ENCODE peak calls at places on chromosome 5, in six cellular contexts. One of them, this sample, is unnamed.
A peak's percentile ranks its signal among the peaks of the same experiment; 100 is the strongest.

GRCh38 chr5:59130441-59130840 is 547.6 kb downstream of the RAB3C start:
- DNase-seq in DND-41: no peak
- DNase-seq in MM.1S: no peak
- DNase-seq in IMR-90: peak; percentile 77
- DNase-seq in fibroblast of lung: peak; percentile 89
- DNase-seq in mammary epithelial cell: peak; percentile 56
- DNase-seq in this sample: no peak

GRCh38 chr5:127999909-128000308 is 83.7 kb upstream of the SLC12A2 start:
- DNase-seq in MM.1S: no peak
- DNase-seq in fibroblast of lung: no peak
- DNase-seq in DND-41: no peak
- DNase-seq in IMR-90: no peak
- DNase-seq in mammary epithelial cell: no peak
- DNase-seq in this sample: no peak

GRCh38 chr5:156388233-156388632 is 61.3 kb downstream of the SGCD start:
- DNase-seq in IMR-90: no peak
- DNase-seq in fibroblast of lung: no peak
- DNase-seq in DND-41: no peak
- DNase-seq in mammary epithelial cell: no peak
- DNase-seq in MM.1S: no peak
- DNase-seq in this sample: no peak

GRCh38 chr5:67454957-67455561 is 258.5 kb upstream of the CD180 start:
- DNase-seq in MM.1S: no peak
- DNase-seq in mammary epithelial cell: no peak
- DNase-seq in DND-41: no peak
- DNase-seq in fibroblast of lung: no peak
- DNase-seq in IMR-90: no peak
- DNase-seq in this sample: no peak

GRCh38 chr5:1652873-1653707 is 129.3 kb upstream of the LPCAT1 start:
- DNase-seq in DND-41: peak; percentile 72
- DNase-seq in mammary epithelial cell: peak; percentile 6
- DNase-seq in IMR-90: no peak
- DNase-seq in fibroblast of lung: no peak
- DNase-seq in MM.1S: peak; percentile 50
- DNase-seq in this sample: peak; percentile 57

GRCh38 chr5:65364907-65365306 is 116.8 kb downstream of the ADAMTS6 start:
- DNase-seq in DND-41: no peak
- DNase-seq in fibroblast of lung: peak; percentile 44
- DNase-seq in MM.1S: no peak
- DNase-seq in IMR-90: peak; percentile 36
- DNase-seq in mammary epithelial cell: no peak
- DNase-seq in this sample: no peak

GRCh38 chr5:149766460-149767277 is 36.6 kb downstream of the PPARGC1B start:
- DNase-seq in mammary epithelial cell: no peak
- DNase-seq in IMR-90: no peak
- DNase-seq in MM.1S: no peak
- DNase-seq in DND-41: no peak
- DNase-seq in fibroblast of lung: no peak
- DNase-seq in this sample: no peak

GRCh38 chr5:170597109-170597741 is 93.4 kb downstream of the KCNIP1 start:
- DNase-seq in IMR-90: peak; percentile 73
- DNase-seq in mammary epithelial cell: peak; percentile 95
- DNase-seq in fibroblast of lung: peak; percentile 36
- DNase-seq in MM.1S: no peak
- DNase-seq in DND-41: no peak
- DNase-seq in this sample: no peak

GRCh38 chr5:141186897-141187512 is at the start of gene PCDHB9:
- DNase-seq in DND-41: peak; percentile 43
- DNase-seq in IMR-90: peak; percentile 8
- DNase-seq in MM.1S: peak; percentile 69
- DNase-seq in mammary epithelial cell: peak; percentile 17
- DNase-seq in fibroblast of lung: peak; percentile 6
- DNase-seq in this sample: peak; percentile 79

DNA sequence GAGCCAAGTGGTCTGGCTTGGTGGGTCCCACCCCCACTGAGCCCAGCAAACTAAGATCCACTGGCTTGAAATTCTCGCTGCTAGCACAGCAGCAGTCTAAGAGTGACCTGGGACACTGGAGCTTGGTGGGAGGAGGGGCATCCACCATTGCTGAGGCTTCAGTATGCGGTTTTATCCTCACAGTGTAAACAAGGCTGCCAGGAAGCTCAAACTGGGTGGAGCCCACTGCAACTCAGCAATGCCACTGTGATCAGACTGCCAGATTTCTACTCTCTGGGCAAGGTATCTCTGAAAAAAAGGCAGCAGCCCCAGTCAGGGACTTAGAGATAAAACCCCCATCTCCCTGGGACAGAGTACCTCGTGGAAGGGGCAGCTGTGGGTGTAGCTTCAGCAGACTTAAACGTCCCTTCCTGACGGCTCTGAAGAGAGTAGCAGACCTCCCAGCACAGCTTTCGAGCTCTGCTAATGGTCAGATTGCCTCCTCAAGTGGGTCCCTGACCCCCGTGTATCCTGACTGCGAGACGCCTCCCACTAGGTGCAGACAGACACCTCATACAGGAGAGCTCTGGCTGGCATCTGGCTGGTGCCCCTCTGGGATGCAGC is 18.2 kb upstream of the STK32A start:
- DNase-seq in fibroblast of lung: peak; percentile 16
- DNase-seq in MM.1S: peak; percentile 74
- DNase-seq in IMR-90: no peak
- DNase-seq in DND-41: no peak
- DNase-seq in mammary epithelial cell: no peak
- DNase-seq in this sample: peak; percentile 82
- H3K9ac ChIP-seq in fibroblast of lung: no peak overlapping the region
- H3K9ac ChIP-seq in MM.1S: no peak overlapping the region
- H3K9ac ChIP-seq in IMR-90: no peak overlapping the region
- H3K9ac ChIP-seq in DND-41: no peak overlapping the region
- H3K9ac ChIP-seq in mammary epithelial cell: no peak overlapping the region
- H3K9ac ChIP-seq in this sample: no peak overlapping the region

DNA sequence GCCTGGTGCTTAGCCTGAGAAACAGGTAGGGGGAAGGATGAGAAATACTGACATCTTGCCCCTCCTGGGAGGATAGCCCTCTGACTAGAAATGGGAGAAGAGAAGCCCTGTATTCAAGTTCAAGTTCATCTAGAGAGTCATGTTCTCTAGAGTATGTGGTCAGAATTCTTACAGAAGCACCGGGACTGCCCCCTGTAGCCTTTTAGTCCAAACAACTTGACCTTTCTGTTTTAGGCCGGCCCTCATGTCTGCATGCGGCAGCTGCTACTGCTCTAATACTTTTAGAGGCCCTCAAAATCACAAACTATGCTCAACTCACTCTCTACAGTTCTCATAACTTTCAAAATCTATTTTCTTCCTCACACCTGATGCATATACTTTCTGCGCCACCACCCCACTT is 47.7 kb downstream of the PHAX start:
- DNase-seq in fibroblast of lung: no peak
- DNase-seq in mammary epithelial cell: no peak
- DNase-seq in DND-41: no peak
- DNase-seq in MM.1S: no peak
- DNase-seq in IMR-90: no peak
- DNase-seq in this sample: no peak
- H3K4me3 ChIP-seq in fibroblast of lung: no peak overlapping the region
- H3K4me3 ChIP-seq in mammary epithelial cell: no peak overlapping the region
- H3K4me3 ChIP-seq in DND-41: no peak overlapping the region
- H3K4me3 ChIP-seq in MM.1S: no peak overlapping the region
- H3K4me3 ChIP-seq in IMR-90: no peak overlapping the region
- H3K4me3 ChIP-seq in this sample: no peak overlapping the region

GRCh38 chr5:55236800-55237199 is 3.4 kb upstream of the CCNO start:
- DNase-seq in IMR-90: no peak
- DNase-seq in DND-41: no peak
- DNase-seq in MM.1S: no peak
- DNase-seq in fibroblast of lung: no peak
- DNase-seq in mammary epithelial cell: no peak
- DNase-seq in this sample: no peak

GRCh38 chr5:55232985-55233928 is at the start of gene CCNO:
- DNase-seq in mammary epithelial cell: peak; percentile 90
- DNase-seq in fibroblast of lung: peak; percentile 52
- DNase-seq in DND-41: peak; percentile 53
- DNase-seq in IMR-90: peak; percentile 66
- DNase-seq in MM.1S: peak; percentile 94
- DNase-seq in this sample: peak; percentile 94

GRCh38 chr5:55232194-55232984 is 1.0 kb downstream of the CCNO start:
- DNase-seq in MM.1S: no peak
- DNase-seq in mammary epithelial cell: peak; percentile 77
- DNase-seq in DND-41: no peak
- DNase-seq in fibroblast of lung: no peak
- DNase-seq in IMR-90: no peak
- DNase-seq in this sample: peak; percentile 84

GRCh38 chr5:55231476-55232193 is 1.8 kb downstream of the CCNO start:
- DNase-seq in MM.1S: no peak
- DNase-seq in mammary epithelial cell: no peak
- DNase-seq in fibroblast of lung: peak; percentile 45
- DNase-seq in IMR-90: no peak
- DNase-seq in DND-41: no peak
- DNase-seq in this sample: peak; percentile 71

GRCh38 chr5:55234171-55234700 is 828 bp upstream of the CCNO start:
- DNase-seq in fibroblast of lung: no peak
- DNase-seq in MM.1S: peak; percentile 42
- DNase-seq in IMR-90: peak; percentile 19
- DNase-seq in DND-41: no peak
- DNase-seq in mammary epithelial cell: peak; percentile 47
- DNase-seq in this sample: peak; percentile 71
- H3K9ac ChIP-seq in fibroblast of lung: no peak overlapping the region
- H3K9ac ChIP-seq in MM.1S: peak overlapping the region; percentile 41
- H3K9ac ChIP-seq in IMR-90: no peak overlapping the region
- H3K9ac ChIP-seq in DND-41: peak overlapping the region; percentile 31
- H3K9ac ChIP-seq in mammary epithelial cell: peak overlapping the region; percentile 0
- H3K9ac ChIP-seq in this sample: no peak overlapping the region

DNA sequence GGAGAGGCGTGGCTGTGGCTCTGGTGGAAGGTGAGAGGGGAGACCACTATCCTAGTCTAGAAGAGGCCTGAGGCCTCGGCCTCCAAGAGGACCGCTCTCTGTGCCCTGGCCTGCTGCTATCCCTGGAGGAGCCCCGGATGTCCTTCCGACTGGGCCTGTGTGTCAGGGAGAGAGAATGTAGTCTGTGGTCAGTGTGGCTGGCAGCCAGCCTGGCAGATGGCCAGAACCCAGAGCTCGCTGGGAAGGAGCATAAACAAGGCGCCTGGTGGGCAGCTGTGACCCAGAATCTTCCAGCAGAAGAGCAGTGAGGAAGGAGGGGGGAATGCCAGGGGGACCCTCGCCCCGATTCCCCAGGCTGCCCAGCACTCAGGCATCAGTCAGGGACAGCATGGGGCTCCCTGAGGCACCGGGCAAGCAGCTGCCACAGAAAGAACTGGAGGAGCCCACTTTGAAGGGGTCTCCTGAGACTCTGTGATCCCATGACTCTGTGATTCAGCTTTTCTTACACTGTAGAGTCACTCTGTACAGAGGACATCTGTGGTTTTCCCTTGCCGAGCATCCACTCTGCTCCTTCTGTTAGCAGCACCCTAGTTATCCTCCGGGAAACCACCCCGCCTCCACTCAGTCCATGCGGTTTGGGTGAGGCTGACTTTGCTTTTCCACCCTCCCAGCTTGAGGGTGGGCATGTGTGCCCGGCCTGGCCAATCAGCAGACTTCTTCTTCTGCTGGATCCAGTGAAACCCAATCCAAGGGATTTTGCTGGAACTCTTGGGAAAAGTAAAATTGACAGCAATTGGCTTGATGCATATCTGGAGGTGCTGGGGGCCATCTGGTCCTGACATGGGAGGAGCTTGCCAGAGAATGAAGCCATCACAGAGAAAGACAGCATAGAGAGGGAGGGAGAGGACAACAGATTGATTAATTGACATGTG is 46.2 kb upstream of the PWWP2A start:
- DNase-seq in DND-41: no peak
- DNase-seq in mammary epithelial cell: peak; percentile 98
- DNase-seq in fibroblast of lung: peak; percentile 99
- DNase-seq in IMR-90: peak; percentile 98
- DNase-seq in MM.1S: no peak
- DNase-seq in this sample: peak; percentile 92
- H3K4me3 ChIP-seq in DND-41: no peak overlapping the region
- H3K4me3 ChIP-seq in mammary epithelial cell: peak overlapping the region; percentile 18
- H3K4me3 ChIP-seq in fibroblast of lung: no peak overlapping the region
- H3K4me3 ChIP-seq in IMR-90: peak overlapping the region; percentile 2
- H3K4me3 ChIP-seq in MM.1S: no peak overlapping the region
- H3K4me3 ChIP-seq in this sample: no peak overlapping the region

DNA sequence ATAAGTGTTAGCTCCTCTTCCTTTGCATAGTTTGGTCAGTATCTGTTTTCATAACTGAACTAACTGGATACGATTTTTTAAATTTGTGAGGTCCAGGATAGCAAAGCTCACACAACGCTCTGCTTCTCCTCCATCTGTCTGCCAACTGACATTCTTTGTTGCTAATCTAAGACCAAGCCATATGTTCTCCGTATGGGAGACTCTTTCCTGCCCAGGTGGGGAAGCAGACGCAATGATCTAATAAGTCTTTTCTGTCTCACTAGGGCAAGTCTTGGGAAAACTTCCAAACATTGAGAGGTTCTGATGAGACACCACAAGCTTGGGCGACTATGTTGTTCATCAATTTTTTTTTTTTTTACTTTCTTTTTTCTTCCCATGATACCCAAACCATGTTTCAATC is 558.5 kb downstream of the EFNA5 start:
- DNase-seq in IMR-90: no peak
- DNase-seq in MM.1S: no peak
- DNase-seq in DND-41: no peak
- DNase-seq in fibroblast of lung: no peak
- DNase-seq in mammary epithelial cell: no peak
- DNase-seq in this sample: no peak
- H3K9ac ChIP-seq in IMR-90: no peak overlapping the region
- H3K9ac ChIP-seq in MM.1S: no peak overlapping the region
- H3K9ac ChIP-seq in DND-41: no peak overlapping the region
- H3K9ac ChIP-seq in fibroblast of lung: no peak overlapping the region
- H3K9ac ChIP-seq in mammary epithelial cell: no peak overlapping the region
- H3K9ac ChIP-seq in this sample: no peak overlapping the region

DNA sequence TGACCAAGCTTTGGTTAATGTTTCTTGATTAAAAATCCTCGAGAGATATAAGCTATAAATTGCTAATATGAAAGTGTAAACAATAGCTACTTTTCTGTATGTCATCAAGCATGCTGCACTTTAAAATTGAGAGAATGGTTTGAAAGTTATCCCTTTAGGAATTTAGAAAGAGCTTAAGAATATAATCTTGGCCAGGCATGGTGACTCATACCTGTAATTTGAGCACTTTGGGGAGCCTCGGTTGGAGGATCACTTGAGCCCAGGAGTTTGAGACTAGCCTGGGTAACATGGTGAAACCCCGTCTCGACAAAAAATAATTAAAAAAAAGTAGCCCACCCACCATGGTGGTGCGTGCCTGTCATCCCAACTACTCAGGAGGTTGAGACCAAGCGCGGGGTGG is 12.2 kb upstream of the MROH2B start:
- DNase-seq in IMR-90: peak; percentile 37
- DNase-seq in DND-41: no peak
- DNase-seq in MM.1S: no peak
- DNase-seq in fibroblast of lung: no peak
- DNase-seq in mammary epithelial cell: no peak
- DNase-seq in this sample: no peak
- H3K4me3 ChIP-seq in IMR-90: no peak overlapping the region
- H3K4me3 ChIP-seq in DND-41: no peak overlapping the region
- H3K4me3 ChIP-seq in MM.1S: no peak overlapping the region
- H3K4me3 ChIP-seq in fibroblast of lung: no peak overlapping the region
- H3K4me3 ChIP-seq in mammary epithelial cell: no peak overlapping the region
- H3K4me3 ChIP-seq in this sample: no peak overlapping the region

This sample was measured in endodermal cell.